ENCODE peak calls at places on chromosome 15, in four cellular contexts. J is IMR-90, Z is AG09309, G is sciatic nerve. O is an unnamed sample.

GRCh38 chr15:43204016-43204901 is 16.6 kb downstream of the EPB42 start:
- DNase-seq in G (peak), J (peak), Z (peak), O (no peak)

GRCh38 chr15:47917881-47918280 is 200.6 kb downstream of the SEMA6D start:
- DNase-seq in G (no peak), J (no peak), Z (no peak), O (no peak)

GRCh38 chr15:61880079-61880478 is 180.2 kb downstream of the VPS13C start:
- DNase-seq in Z (no peak), J (no peak), G (no peak), O (no peak)

GRCh38 chr15:82139823-82140268 is 94.0 kb upstream of the MEX3B start:
- DNase-seq in J (peak), G (no peak), Z (no peak), O (no peak)

GRCh38 chr15:38299216-38299615 is 46.6 kb downstream of the SPRED1 start:
- DNase-seq in Z (no peak), G (no peak), J (peak), O (no peak)

GRCh38 chr15:85865070-85865684 is 70.5 kb upstream of the KLHL25 start:
- DNase-seq in G (no peak), Z (no peak), J (peak), O (peak)

GRCh38 chr15:89307046-89307587 is 27.5 kb downstream of the POLG start:
- DNase-seq in Z (no peak), G (no peak), J (peak), O (no peak)

GRCh38 chr15:25062551-25063430 is 108.0 kb downstream of the SNRPN start:
- DNase-seq in Z (no peak), J (no peak), G (peak), O (no peak)

GRCh38 chr15:98282656-98283332 is 322.3 kb downstream of the ARRDC4 start:
- DNase-seq in Z (no peak), G (no peak), J (no peak), O (no peak)

GRCh38 chr15:29322407-29322806 is 52.8 kb upstream of the NSMCE3 start:
- DNase-seq in J (peak), G (no peak), Z (no peak), O (no peak)

GRCh38 chr15:91954211-91954804 is 100.8 kb downstream of the SLCO3A1 start:
- DNase-seq in G (no peak), Z (no peak), J (no peak), O (no peak)

GRCh38 chr15:38541046-38541445 is 23.6 kb downstream of the RASGRP1 start:
- DNase-seq in J (no peak), G (no peak), Z (no peak), O (no peak)

GRCh38 chr15:42140383-42141070 is 15.9 kb downstream of the PLA2G4F start:
- DNase-seq in G (peak), Z (no peak), J (no peak), O (no peak)

GRCh38 chr15:71329041-71329440 is 213.8 kb downstream of the THSD4 start:
- DNase-seq in Z (no peak), G (no peak), J (peak), O (no peak)

GRCh38 chr15:83653639-83654378 is at the start of gene ADAMTSL3:
- DNase-seq in Z (no peak), J (no peak), G (peak), O (no peak)

GRCh38 chr15:71651750-71652186 is 158.6 kb upstream of the NR2E3 start:
- DNase-seq in Z (peak), J (peak), G (no peak), O (peak)

GRCh38 chr15:51672100-51672731 is 9.1 kb upstream of the SCG3 start:
- DNase-seq in Z (no peak), G (no peak), J (no peak), O (no peak)

GRCh38 chr15:90665288-90666134 is 51.6 kb upstream of the BLM start:
- DNase-seq in J (peak), Z (no peak), G (peak), O (no peak)

GRCh38 chr15:35168464-35168863 is 83.4 kb upstream of the NANOGP8 start:
- DNase-seq in G (no peak), J (peak), Z (peak), O (no peak)

GRCh38 chr15:99998661-99999101 is 265.4 kb upstream of the LYSMD4 start:
- DNase-seq in G (peak), Z (no peak), J (peak), O (no peak)

GRCh38 chr15:31326729-31327673 is at the start of gene KLF13:
- DNase-seq in Z (no peak), G (no peak), J (peak), O (no peak)

GRCh38 chr15:100275641-100276040 is 66.1 kb downstream of the ADAMTS17 start:
- DNase-seq in J (no peak), G (no peak), Z (no peak), O (no peak)

GRCh38 chr15:60970246-60971170 is 258.6 kb downstream of the RORA start:
- DNase-seq in G (no peak), Z (no peak), J (peak), O (no peak)

GRCh38 chr15:73691398-73691797 is 7.2 kb downstream of the CD276 start:
- DNase-seq in G (peak), J (peak), Z (no peak), O (no peak)

GRCh38 chr15:29825205-29825604 is 2.9 kb upstream of the TJP1 start:
- DNase-seq in Z (no peak), J (no peak), G (no peak), O (no peak)

GRCh38 chr15:32909431-32909830 is 191.6 kb downstream of the GREM1 start:
- DNase-seq in G (no peak), J (peak), Z (no peak), O (no peak)

GRCh38 chr15:74798388-74799254 is 14.0 kb upstream of the LMAN1L start:
- DNase-seq in Z (no peak), G (no peak), J (no peak), O (no peak)

GRCh38 chr15:101489633-101490407 is at the start of gene PCSK6:
- DNase-seq in G (no peak), Z (no peak), J (no peak), O (no peak)

GRCh38 chr15:80577552-80578205 is 117.4 kb upstream of the ABHD17C start:
- DNase-seq in Z (no peak), J (no peak), G (no peak), O (no peak)

GRCh38 chr15:78850926-78851600 is 21.6 kb upstream of the MORF4L1 start:
- DNase-seq in J (no peak), G (no peak), Z (no peak), O (no peak)

GRCh38 chr15:94293411-94294402 is 62.3 kb downstream of the MCTP2 start:
- DNase-seq in G (no peak), J (peak), Z (no peak), O (no peak)

GRCh38 chr15:81189583-81190283 is 6.9 kb upstream of the IL16 start:
- DNase-seq in J (peak), G (no peak), Z (peak), O (no peak)

GRCh38 chr15:56969265-56969895 is 50.9 kb downstream of the TCF12 start:
- DNase-seq in J (no peak), G (no peak), Z (no peak), O (no peak)

GRCh38 chr15:99961011-99961441 is 227.8 kb upstream of the LYSMD4 start:
- DNase-seq in G (peak), J (no peak), Z (no peak), O (no peak)

O was measured in NK-92 treated with Interleukin-12 subunit alpha and Interleukin-12 subunit beta, amount 100 ng/mL, for 24 hours.